ENCODE peak calls at places on chromosomes 1 and 21, in six cellular contexts. S is cardiac fibroblast; Z is stimulated activated CD4-positive, alpha-beta T cell treated with anti-CD3 and anti-CD28 coated beads, TNF-alpha, amount 100 ng/mL, for 24 hours; X is iPS DF 6.9; M is IMR-90; I is activated T-cell treated with anti-CD3 and anti-CD28 coated beads for 24 hours. C is an unnamed sample.

GRCh38 chr1:101108123-101108522 is 82.5 kb upstream of the DPH5 start:
- DNase-seq in X (no peak), M (no peak), S (no peak), I (no peak), Z (no peak), C (no peak)

GRCh38 chr1:30569384-30569783 is 154.0 kb downstream of the MATN1 start:
- DNase-seq in I (no peak), Z (no peak), S (no peak), M (no peak), X (no peak), C (no peak)

GRCh38 chr1:94528271-94528670 is 13.3 kb downstream of the F3 start:
- DNase-seq in X (no peak), Z (no peak), I (no peak), S (no peak), M (peak), C (no peak)

GRCh38 chr21:31566611-31567010 is 92.9 kb upstream of the SOD1 start:
- DNase-seq in M (no peak), S (no peak), Z (no peak), I (no peak), X (no peak), C (no peak)

GRCh38 chr1:183244466-183244865 is 58.4 kb downstream of the LAMC2 start:
- DNase-seq in Z (no peak), I (no peak), M (peak), S (peak), X (no peak), C (no peak)

GRCh38 chr1:219858980-219859379 is 69.4 kb downstream of the SLC30A10 start:
- DNase-seq in X (no peak), Z (no peak), M (no peak), S (no peak), I (no peak), C (no peak)

GRCh38 chr1:171252482-171252881 is 4.2 kb downstream of the FMO1 start:
- DNase-seq in M (no peak), X (no peak), S (no peak), I (no peak), Z (no peak), C (no peak)

GRCh38 chr1:17829579-17829978 is 74.4 kb downstream of the ACTL8 start:
- DNase-seq in X (no peak), I (no peak), S (no peak), M (no peak), Z (no peak), C (no peak)

GRCh38 chr1:181151378-181152326 is 63.2 kb downstream of the IER5 start:
- DNase-seq in I (no peak), Z (no peak), M (peak), S (peak), X (no peak), C (no peak)

GRCh38 chr1:164647211-164647610 is 88.2 kb downstream of the PBX1 start:
- DNase-seq in X (no peak), S (no peak), I (no peak), M (no peak), Z (no peak), C (no peak)

GRCh38 chr21:44931137-44931500 is 8.7 kb upstream of the SLX9 start:
- DNase-seq in X (no peak), Z (no peak), M (no peak), S (peak), I (no peak), C (no peak)

GRCh38 chr1:176102243-176102642 is 104.8 kb downstream of the COP1 start:
- DNase-seq in X (no peak), I (no peak), M (peak), S (peak), Z (no peak), C (no peak)

GRCh38 chr1:52677407-52677806 is 20.7 kb downstream of the COA7 start:
- DNase-seq in I (no peak), S (no peak), Z (no peak), M (peak), X (no peak), C (no peak)

GRCh38 chr1:163399976-163400375 is 78.2 kb downstream of the NUF2 start:
- DNase-seq in Z (no peak), I (no peak), S (no peak), X (peak), M (no peak), C (no peak)

GRCh38 chr1:966135-966602 is at the start of gene PLEKHN1:
- DNase-seq in X (no peak), Z (no peak), S (peak), I (no peak), M (peak), C (no peak)

GRCh38 chr1:19310720-19311502 is 1.0 kb downstream of the AKR7A2 start:
- DNase-seq in X (no peak), S (no peak), M (peak), Z (no peak), I (no peak), C (no peak)

GRCh38 chr21:18249542-18250152 is 5.0 kb downstream of the CHODL start:
- DNase-seq in Z (no peak), S (no peak), M (no peak), I (no peak), X (no peak), C (no peak)

GRCh38 chr1:242651817-242652216 is 127.3 kb upstream of the PLD5 start:
- DNase-seq in X (peak), S (no peak), M (no peak), Z (no peak), I (no peak), C (no peak)

GRCh38 chr1:200628223-200628868 is 7.8 kb upstream of the KIF14 start:
- DNase-seq in I (peak), M (no peak), X (no peak), S (no peak), Z (no peak), C (no peak)

GRCh38 chr1:207964195-207964966 is 53.5 kb upstream of the CD34 start:
- DNase-seq in X (no peak), I (no peak), M (no peak), Z (no peak), S (peak), C (no peak)

GRCh38 chr1:208031932-208032320 is 121.0 kb upstream of the CD34 start:
- DNase-seq in Z (no peak), M (no peak), S (no peak), I (no peak), X (no peak), C (no peak)

GRCh38 chr1:168218647-168219046 is 7.2 kb upstream of the SFT2D2 start:
- DNase-seq in I (no peak), X (no peak), S (no peak), M (no peak), Z (no peak), C (no peak)

GRCh38 chr21:42834730-42835191 is 44.6 kb downstream of the WDR4 start:
- DNase-seq in S (no peak), M (no peak), Z (no peak), X (no peak), I (no peak), C (no peak)

GRCh38 chr1:20603473-20604464 is 14.9 kb downstream of the CDA start:
- DNase-seq in I (no peak), X (no peak), M (peak), Z (no peak), S (peak), C (no peak)

GRCh38 chr1:175269151-175269550 is 76.6 kb upstream of the KIAA0040 start:
- DNase-seq in Z (no peak), I (no peak), S (no peak), M (no peak), X (no peak), C (no peak)

GRCh38 chr1:218850367-218850766 is 323.3 kb upstream of the LYPLAL1 start:
- DNase-seq in I (no peak), M (peak), S (peak), Z (no peak), X (no peak), C (no peak)

GRCh38 chr1:102937401-102937800 is 170.9 kb downstream of the COL11A1 start:
- DNase-seq in X (no peak), S (no peak), I (no peak), M (no peak), Z (no peak), C (no peak)

GRCh38 chr1:117188268-117189108 is 22.2 kb downstream of the VTCN1 start:
- DNase-seq in M (peak), I (no peak), Z (no peak), S (no peak), X (no peak), C (no peak)

GRCh38 chr1:193104496-193104905 is 713 bp downstream of the GLRX2 start:
- DNase-seq in S (no peak), M (peak), I (peak), Z (no peak), X (no peak), C (peak)

GRCh38 chr1:159987186-159987585 is 33.1 kb upstream of the SLAMF9 start:
- DNase-seq in S (no peak), I (no peak), Z (no peak), M (no peak), X (no peak), C (no peak)

GRCh38 chr1:58755468-58755872 is 28.4 kb downstream of the JUN start:
- DNase-seq in M (peak), Z (peak), X (no peak), S (peak), I (peak), C (peak)

GRCh38 chr1:86419277-86419903 is 4.6 kb upstream of the CLCA2 start:
- DNase-seq in Z (no peak), I (no peak), M (no peak), S (peak), X (peak), C (no peak)